ENCODE peak calls at places on chromosomes 16 and 17, in ten cellular contexts. One of them, this sample, is unnamed.
A peak's percentile ranks its signal among the peaks of the same experiment; 100 is the strongest.

GRCh38 chr17:71921726-71922320 is 199.0 kb upstream of the SOX9 start:
- DNase-seq in fibroblast of mammary gland: no peak
- DNase-seq in endothelial cell: no peak
- DNase-seq in heart left ventricle: no peak
- DNase-seq in neural crest cell: no peak
- DNase-seq in cardiac fibroblast: no peak
- DNase-seq in fibroblast of the aortic adventitia: no peak
- DNase-seq in NB4: no peak
- DNase-seq in adrenal gland: no peak
- DNase-seq in psoas muscle: no peak
- DNase-seq in this sample: no peak

GRCh38 chr17:15092261-15092660 is 172.9 kb downstream of the PMP22 start:
- DNase-seq in fibroblast of mammary gland: no peak
- DNase-seq in endothelial cell: no peak
- DNase-seq in heart left ventricle: peak; percentile 31
- DNase-seq in neural crest cell: no peak
- DNase-seq in cardiac fibroblast: no peak
- DNase-seq in fibroblast of the aortic adventitia: no peak
- DNase-seq in NB4: no peak
- DNase-seq in adrenal gland: no peak
- DNase-seq in psoas muscle: no peak
- DNase-seq in this sample: no peak

GRCh38 chr16:88905563-88905962 is 39.1 kb upstream of the PABPN1L start:
- DNase-seq in fibroblast of mammary gland: no peak
- DNase-seq in endothelial cell: peak; percentile 41
- DNase-seq in heart left ventricle: no peak
- DNase-seq in neural crest cell: no peak
- DNase-seq in cardiac fibroblast: no peak
- DNase-seq in fibroblast of the aortic adventitia: no peak
- DNase-seq in NB4: peak; percentile 47
- DNase-seq in adrenal gland: no peak
- DNase-seq in psoas muscle: no peak
- DNase-seq in this sample: no peak

GRCh38 chr17:20262116-20262977 is 205.0 kb downstream of the LGALS9B start:
- DNase-seq in fibroblast of mammary gland: no peak
- DNase-seq in endothelial cell: no peak
- DNase-seq in heart left ventricle: no peak
- DNase-seq in neural crest cell: no peak
- DNase-seq in cardiac fibroblast: no peak
- DNase-seq in fibroblast of the aortic adventitia: no peak
- DNase-seq in NB4: no peak
- DNase-seq in adrenal gland: no peak
- DNase-seq in psoas muscle: no peak
- DNase-seq in this sample: no peak

GRCh38 chr16:2970563-2970962 is 1.4 kb downstream of the PAQR4 start:
- DNase-seq in fibroblast of mammary gland: no peak
- DNase-seq in endothelial cell: no peak
- DNase-seq in heart left ventricle: no peak
- DNase-seq in neural crest cell: no peak
- DNase-seq in cardiac fibroblast: no peak
- DNase-seq in fibroblast of the aortic adventitia: no peak
- DNase-seq in NB4: peak; percentile 52
- DNase-seq in adrenal gland: no peak
- DNase-seq in psoas muscle: no peak
- DNase-seq in this sample: no peak

GRCh38 chr17:17613708-17614114 is 22.2 kb upstream of the PEMT start:
- DNase-seq in fibroblast of mammary gland: peak; percentile 80
- DNase-seq in endothelial cell: peak; percentile 59
- DNase-seq in heart left ventricle: peak; percentile 43
- DNase-seq in neural crest cell: peak; percentile 58
- DNase-seq in cardiac fibroblast: peak; percentile 79
- DNase-seq in fibroblast of the aortic adventitia: peak; percentile 81
- DNase-seq in NB4: peak; percentile 80
- DNase-seq in adrenal gland: peak; percentile 82
- DNase-seq in psoas muscle: no peak
- DNase-seq in this sample: peak; percentile 76

GRCh38 chr16:3938843-3939624 is 58.5 kb upstream of the CREBBP start:
- DNase-seq in fibroblast of mammary gland: no peak
- DNase-seq in endothelial cell: peak; percentile 76
- DNase-seq in heart left ventricle: peak; percentile 53
- DNase-seq in neural crest cell: peak; percentile 74
- DNase-seq in cardiac fibroblast: peak; percentile 79
- DNase-seq in fibroblast of the aortic adventitia: peak; percentile 80
- DNase-seq in NB4: peak; percentile 73
- DNase-seq in adrenal gland: no peak
- DNase-seq in psoas muscle: peak; percentile 78
- DNase-seq in this sample: peak; percentile 72

GRCh38 chr17:2710075-2710803 is 1.3 kb downstream of the CLUH start:
- DNase-seq in fibroblast of mammary gland: peak; percentile 28
- DNase-seq in endothelial cell: no peak
- DNase-seq in heart left ventricle: no peak
- DNase-seq in neural crest cell: no peak
- DNase-seq in cardiac fibroblast: no peak
- DNase-seq in fibroblast of the aortic adventitia: no peak
- DNase-seq in NB4: peak; percentile 37
- DNase-seq in adrenal gland: no peak
- DNase-seq in psoas muscle: no peak
- DNase-seq in this sample: no peak

GRCh38 chr17:79792371-79792871 is 4.5 kb downstream of the CBX8 start:
- DNase-seq in fibroblast of mammary gland: no peak
- DNase-seq in endothelial cell: no peak
- DNase-seq in heart left ventricle: no peak
- DNase-seq in neural crest cell: no peak
- DNase-seq in cardiac fibroblast: no peak
- DNase-seq in fibroblast of the aortic adventitia: no peak
- DNase-seq in NB4: no peak
- DNase-seq in adrenal gland: no peak
- DNase-seq in psoas muscle: no peak
- DNase-seq in this sample: no peak

GRCh38 chr16:80804451-80805383 is at the start of gene CDYL2:
- DNase-seq in fibroblast of mammary gland: no peak
- DNase-seq in endothelial cell: no peak
- DNase-seq in heart left ventricle: peak; percentile 44
- DNase-seq in neural crest cell: peak; percentile 4
- DNase-seq in cardiac fibroblast: peak; percentile 36
- DNase-seq in fibroblast of the aortic adventitia: no peak
- DNase-seq in NB4: peak; percentile 17
- DNase-seq in adrenal gland: no peak
- DNase-seq in psoas muscle: no peak
- DNase-seq in this sample: no peak

GRCh38 chr17:40032322-40033320 is 17.4 kb downstream of the CSF3 start:
- DNase-seq in fibroblast of mammary gland: no peak
- DNase-seq in endothelial cell: no peak
- DNase-seq in heart left ventricle: peak; percentile 73
- DNase-seq in neural crest cell: no peak
- DNase-seq in cardiac fibroblast: no peak
- DNase-seq in fibroblast of the aortic adventitia: no peak
- DNase-seq in NB4: no peak
- DNase-seq in adrenal gland: no peak
- DNase-seq in psoas muscle: peak; percentile 89
- DNase-seq in this sample: no peak

GRCh38 chr17:40031706-40032105 is 16.5 kb downstream of the CSF3 start:
- DNase-seq in fibroblast of mammary gland: no peak
- DNase-seq in endothelial cell: no peak
- DNase-seq in heart left ventricle: no peak
- DNase-seq in neural crest cell: no peak
- DNase-seq in cardiac fibroblast: no peak
- DNase-seq in fibroblast of the aortic adventitia: no peak
- DNase-seq in NB4: no peak
- DNase-seq in adrenal gland: no peak
- DNase-seq in psoas muscle: no peak
- DNase-seq in this sample: no peak

GRCh38 chr17:40034426-40035161 is 19.4 kb downstream of the CSF3 start:
- DNase-seq in fibroblast of mammary gland: no peak
- DNase-seq in endothelial cell: no peak
- DNase-seq in heart left ventricle: no peak
- DNase-seq in neural crest cell: no peak
- DNase-seq in cardiac fibroblast: no peak
- DNase-seq in fibroblast of the aortic adventitia: no peak
- DNase-seq in NB4: no peak
- DNase-seq in adrenal gland: no peak
- DNase-seq in psoas muscle: no peak
- DNase-seq in this sample: no peak

GRCh38 chr17:40033339-40033738 is 18.1 kb downstream of the CSF3 start:
- DNase-seq in fibroblast of mammary gland: no peak
- DNase-seq in endothelial cell: no peak
- DNase-seq in heart left ventricle: no peak
- DNase-seq in neural crest cell: no peak
- DNase-seq in cardiac fibroblast: no peak
- DNase-seq in fibroblast of the aortic adventitia: no peak
- DNase-seq in NB4: no peak
- DNase-seq in adrenal gland: no peak
- DNase-seq in psoas muscle: no peak
- DNase-seq in this sample: no peak

DNA sequence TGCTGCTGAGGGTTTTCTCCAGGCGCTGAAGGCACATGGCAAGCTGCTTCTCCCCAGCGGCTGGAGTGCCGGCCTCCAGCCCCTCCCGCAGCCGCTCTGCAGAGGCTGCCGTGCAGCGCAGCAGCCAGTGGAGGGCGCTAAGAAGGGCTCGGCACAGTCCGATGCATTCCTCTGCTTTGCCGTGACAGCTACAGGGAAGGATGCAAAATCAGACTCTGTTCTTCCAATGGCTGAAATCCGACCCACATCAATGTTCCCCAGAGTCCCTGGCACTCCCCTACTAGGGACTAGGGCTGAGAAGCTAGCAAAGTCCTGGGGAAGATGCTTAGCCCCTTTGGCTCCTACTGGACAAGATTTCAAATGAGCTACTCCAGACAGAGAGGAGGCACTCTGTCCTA is 19.0 kb downstream of the MED24 start:
- DNase-seq in fibroblast of mammary gland: peak; percentile 62
- DNase-seq in endothelial cell: peak; percentile 85
- DNase-seq in heart left ventricle: no peak
- DNase-seq in neural crest cell: peak; percentile 65
- DNase-seq in cardiac fibroblast: peak; percentile 64
- DNase-seq in fibroblast of the aortic adventitia: peak; percentile 51
- DNase-seq in NB4: peak; percentile 47
- DNase-seq in adrenal gland: no peak
- DNase-seq in psoas muscle: no peak
- DNase-seq in this sample: no peak
- TF ChIP-seq CTCF in fibroblast of mammary gland: peak; percentile 79
- TF ChIP-seq CTCF in endothelial cell: peak; percentile 60
- TF ChIP-seq CTCF in heart left ventricle: peak; percentile 31
- TF ChIP-seq CTCF in neural crest cell: peak; percentile 66
- TF ChIP-seq CTCF in cardiac fibroblast: peak; percentile 95
- TF ChIP-seq CTCF in fibroblast of the aortic adventitia: peak; percentile 84
- TF ChIP-seq CTCF in NB4: peak; percentile 86
- TF ChIP-seq CTCF in adrenal gland: peak; percentile 14
- TF ChIP-seq CTCF in psoas muscle: peak; percentile 26
- TF ChIP-seq CTCF in this sample: peak; percentile 69

DNA sequence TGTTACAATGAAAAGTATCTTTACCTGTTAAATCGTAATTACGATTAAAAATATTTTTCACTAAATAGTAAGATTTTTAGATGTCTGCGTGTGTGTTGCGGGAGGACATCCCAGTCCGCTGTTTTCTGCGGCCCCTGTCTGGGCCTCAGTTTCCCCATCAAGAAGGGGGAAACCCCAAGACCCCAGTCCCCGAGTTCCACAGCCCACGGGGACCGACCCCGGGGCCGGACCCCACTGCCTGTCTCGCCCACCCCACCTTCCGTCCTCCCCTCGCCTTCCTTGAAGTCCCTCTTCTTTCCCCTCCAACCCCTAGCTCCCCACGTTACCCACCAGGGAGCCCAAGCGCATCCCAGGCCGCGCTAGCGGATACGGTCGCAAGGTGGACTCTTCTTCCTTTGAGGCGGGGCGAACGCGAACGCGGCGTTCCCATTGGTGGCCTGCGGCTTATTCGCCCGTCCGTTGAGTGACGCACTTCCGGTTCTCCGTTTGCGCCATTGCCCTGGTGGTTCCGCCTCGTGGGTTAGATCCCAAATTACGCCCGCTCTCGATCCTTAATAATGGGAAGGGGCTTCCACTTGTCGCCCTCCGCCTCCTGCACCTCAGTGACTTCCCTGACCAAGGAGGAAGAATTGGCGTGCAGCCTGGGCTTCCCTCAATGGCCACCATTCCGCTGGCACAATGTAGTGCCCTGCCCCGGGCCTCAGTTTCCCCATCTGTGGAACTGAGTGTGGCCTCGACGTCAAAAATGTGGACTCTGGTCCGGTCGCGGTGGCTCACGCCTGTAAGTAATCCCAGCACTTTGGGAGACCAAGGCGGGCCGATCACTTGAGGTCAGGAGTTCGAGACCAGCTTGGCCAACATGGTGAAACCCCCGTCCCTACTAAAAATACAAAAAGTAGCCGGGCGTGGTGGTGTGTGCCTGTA is at the start of gene NSMCE1:
- DNase-seq in fibroblast of mammary gland: peak; percentile 96
- DNase-seq in endothelial cell: peak; percentile 91
- DNase-seq in heart left ventricle: peak; percentile 99
- DNase-seq in neural crest cell: peak; percentile 83
- DNase-seq in cardiac fibroblast: peak; percentile 97
- DNase-seq in fibroblast of the aortic adventitia: peak; percentile 97
- DNase-seq in NB4: peak; percentile 96
- DNase-seq in adrenal gland: peak; percentile 99
- DNase-seq in psoas muscle: peak; percentile 99
- DNase-seq in this sample: peak; percentile 93
- TF ChIP-seq CTCF in fibroblast of mammary gland: peak; percentile 19
- TF ChIP-seq CTCF in endothelial cell: no peak
- TF ChIP-seq CTCF in heart left ventricle: peak; percentile 1
- TF ChIP-seq CTCF in neural crest cell: no peak
- TF ChIP-seq CTCF in cardiac fibroblast: peak; percentile 33
- TF ChIP-seq CTCF in fibroblast of the aortic adventitia: peak; percentile 41
- TF ChIP-seq CTCF in NB4: no peak
- TF ChIP-seq CTCF in adrenal gland: peak; percentile 22
- TF ChIP-seq CTCF in psoas muscle: peak; percentile 24
- TF ChIP-seq CTCF in this sample: peak; percentile 47

GRCh38 chr17:10357768-10358167 is 15.0 kb downstream of the MYH13 start:
- DNase-seq in fibroblast of mammary gland: no peak
- DNase-seq in endothelial cell: peak; percentile 32
- DNase-seq in heart left ventricle: no peak
- DNase-seq in neural crest cell: no peak
- DNase-seq in cardiac fibroblast: no peak
- DNase-seq in fibroblast of the aortic adventitia: no peak
- DNase-seq in NB4: peak; percentile 29
- DNase-seq in adrenal gland: no peak
- DNase-seq in psoas muscle: no peak
- DNase-seq in this sample: no peak
- TF ChIP-seq CTCF in fibroblast of mammary gland: peak; percentile 45
- TF ChIP-seq CTCF in endothelial cell: peak; percentile 61
- TF ChIP-seq CTCF in heart left ventricle: peak; percentile 22
- TF ChIP-seq CTCF in neural crest cell: peak; percentile 55
- TF ChIP-seq CTCF in cardiac fibroblast: peak; percentile 42
- TF ChIP-seq CTCF in fibroblast of the aortic adventitia: peak; percentile 32
- TF ChIP-seq CTCF in NB4: peak; percentile 76
- TF ChIP-seq CTCF in adrenal gland: no peak
- TF ChIP-seq CTCF in psoas muscle: peak; percentile 36
- TF ChIP-seq CTCF in this sample: peak; percentile 63

DNA sequence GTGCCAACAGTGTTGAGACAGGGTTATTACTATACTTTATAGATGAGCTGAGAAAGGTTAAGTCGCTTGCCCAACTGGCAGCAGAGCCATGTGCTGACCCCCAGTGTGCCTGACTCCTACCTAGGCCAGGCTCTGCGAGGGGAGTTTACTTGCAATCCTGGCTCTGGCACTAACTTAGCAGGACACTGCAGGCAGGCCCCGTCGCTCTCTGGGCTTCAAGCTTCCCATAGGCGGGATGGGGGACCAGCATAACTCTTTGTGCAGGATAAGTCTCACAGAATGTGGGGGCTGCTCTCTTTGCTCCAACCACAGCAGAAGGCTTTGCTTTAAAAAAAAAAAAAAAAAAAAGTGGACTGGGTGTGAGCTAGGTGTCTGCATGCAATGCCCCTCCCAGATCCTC is 102.7 kb downstream of the GNAO1 start:
- DNase-seq in fibroblast of mammary gland: no peak
- DNase-seq in endothelial cell: no peak
- DNase-seq in heart left ventricle: no peak
- DNase-seq in neural crest cell: no peak
- DNase-seq in cardiac fibroblast: no peak
- DNase-seq in fibroblast of the aortic adventitia: no peak
- DNase-seq in NB4: no peak
- DNase-seq in adrenal gland: no peak
- DNase-seq in psoas muscle: no peak
- DNase-seq in this sample: no peak
- TF ChIP-seq CTCF in fibroblast of mammary gland: no peak
- TF ChIP-seq CTCF in endothelial cell: no peak
- TF ChIP-seq CTCF in heart left ventricle: no peak
- TF ChIP-seq CTCF in neural crest cell: no peak
- TF ChIP-seq CTCF in cardiac fibroblast: no peak
- TF ChIP-seq CTCF in fibroblast of the aortic adventitia: no peak
- TF ChIP-seq CTCF in NB4: no peak
- TF ChIP-seq CTCF in adrenal gland: no peak
- TF ChIP-seq CTCF in psoas muscle: no peak
- TF ChIP-seq CTCF in this sample: no peak